ENCODE peak calls at places on chromosomes 5 and 9, in five cellular contexts. R is activated CD4-positive, alpha-beta T cell treated with anti-CD3 and anti-CD28 coated beads for 48 hours; U is left cardiac atrium; Y is NCI-H2081 treated with DMSO at 0.1 percent for 48 hours; J is effector memory CD8-positive, alpha-beta T cell. F is an unnamed sample.

GRCh38 chr5:96114736-96115466 is 153.2 kb upstream of the ELL2 start:
- DNase-seq in R (peak; percentile 10), U (no peak), Y (no peak), J (no peak), F (no peak)

GRCh38 chr9:36560813-36561212 is 11.9 kb upstream of the MELK start:
- DNase-seq in R (no peak), U (no peak), Y (no peak), J (no peak), F (no peak)

GRCh38 chr5:45277860-45278259 is 418.3 kb downstream of the HCN1 start:
- DNase-seq in R (no peak), U (no peak), Y (no peak), J (no peak), F (no peak)

GRCh38 chr5:125485003-125485641 is 738.7 kb upstream of the ZNF608 start:
- DNase-seq in R (no peak), U (peak; percentile 24), Y (peak; percentile 97), J (no peak), F (no peak)

GRCh38 chr9:112894031-112894430 is 3.4 kb upstream of the SLC46A2 start:
- DNase-seq in R (no peak), U (no peak), Y (no peak), J (no peak), F (no peak)

GRCh38 chr5:151198861-151199260 is 25.0 kb downstream of the CCDC69 start:
- DNase-seq in R (no peak), U (no peak), Y (no peak), J (no peak), F (no peak)

GRCh38 chr5:179699640-179700298 is 1.0 kb downstream of the CANX start:
- DNase-seq in R (peak; percentile 68), U (no peak), Y (no peak), J (peak; percentile 27), F (no peak)

GRCh38 chr9:129414377-129415021 is 206.4 kb downstream of the C9orf50 start:
- DNase-seq in R (peak; percentile 37), U (no peak), Y (no peak), J (no peak), F (no peak)

GRCh38 chr9:117555964-117556629 is 141.2 kb upstream of the ASTN2 start:
- DNase-seq in R (peak; percentile 64), U (peak; percentile 47), Y (no peak), J (no peak), F (peak; percentile 47)

GRCh38 chr5:38373733-38374132 is 115.4 kb downstream of the EGFLAM start:
- DNase-seq in R (no peak), U (no peak), Y (no peak), J (no peak), F (no peak)

GRCh38 chr5:134798468-134798867 is 39.9 kb downstream of the DDX46 start:
- DNase-seq in R (no peak), U (no peak), Y (no peak), J (no peak), F (no peak)

GRCh38 chr9:83584995-83585394 is 37.9 kb upstream of the IDNK start:
- DNase-seq in R (no peak), U (no peak), Y (no peak), J (no peak), F (no peak)

GRCh38 chr5:31962321-31962720 is 211.8 kb downstream of the GOLPH3 start:
- DNase-seq in R (no peak), U (peak; percentile 31), Y (no peak), J (no peak), F (no peak)

GRCh38 chr5:129363991-129364390 is 96.1 kb upstream of the ADAMTS19 start:
- DNase-seq in R (no peak), U (no peak), Y (no peak), J (no peak), F (no peak)

GRCh38 chr5:56310711-56311204 is 77.6 kb upstream of the ANKRD55 start:
- DNase-seq in R (no peak), U (no peak), Y (no peak), J (no peak), F (no peak)

GRCh38 chr9:110443146-110443877 is 105.6 kb upstream of the TXNDC8 start:
- DNase-seq in R (no peak), U (no peak), Y (no peak), J (no peak), F (no peak)

GRCh38 chr5:136811551-136811950 is 446.2 kb upstream of the TRPC7 start:
- DNase-seq in R (no peak), U (peak; percentile 21), Y (no peak), J (no peak), F (peak; percentile 36)

GRCh38 chr5:33938881-33939280 is 2.7 kb downstream of the RXFP3 start:
- DNase-seq in R (no peak), U (no peak), Y (no peak), J (no peak), F (no peak)

GRCh38 chr9:74666625-74667316 is 169.6 kb downstream of the RORB start:
- DNase-seq in R (no peak), U (no peak), Y (no peak), J (no peak), F (no peak)

GRCh38 chr9:94065535-94065961 is 18.7 kb upstream of the PTPDC1 start:
- DNase-seq in R (peak; percentile 80), U (peak; percentile 79), Y (no peak), J (peak; percentile 70), F (peak; percentile 72)

GRCh38 chr5:132753135-132753987 is 6.1 kb downstream of the CCNI2 start:
- DNase-seq in R (peak; percentile 28), U (no peak), Y (no peak), J (no peak), F (peak; percentile 62)

GRCh38 chr5:40204157-40204556 is 475.6 kb upstream of the PTGER4 start:
- DNase-seq in R (no peak), U (no peak), Y (no peak), J (no peak), F (no peak)

F was measured in head of caudate nucleus.